ENCODE peak calls at places on chromosomes 2 and 18, in four cellular contexts. D is fibroblast of lung, Q is prostate gland, G is heart right ventricle. W is an unnamed sample.

GRCh38 chr2:9952856-9953503 is 1.5 kb downstream of the GRHL1 start:
- DNase-seq in D (no peak), Q (no peak), G (no peak), W (no peak)

GRCh38 chr2:217622205-217622621 is 380.6 kb downstream of the TNS1 start:
- DNase-seq in D (peak; percentile 80), Q (no peak), G (peak; percentile 56), W (no peak)

GRCh38 chr2:47504174-47504810 is 101.3 kb downstream of the MSH2 start:
- DNase-seq in D (no peak), Q (no peak), G (no peak), W (no peak)

GRCh38 chr2:215396595-215397313 is 39.1 kb downstream of the FN1 start:
- DNase-seq in D (peak; percentile 90), Q (no peak), G (no peak), W (no peak)

GRCh38 chr18:75441921-75442320 is 14.4 kb upstream of the SMIM21 start:
- DNase-seq in D (no peak), Q (no peak), G (no peak), W (no peak)

GRCh38 chr2:27989149-27989548 is 98.6 kb downstream of the BABAM2 start:
- DNase-seq in D (no peak), Q (no peak), G (no peak), W (no peak)

GRCh38 chr2:158999458-158999857 is 31.0 kb downstream of the TANC1 start:
- DNase-seq in D (peak; percentile 47), Q (no peak), G (no peak), W (no peak)

GRCh38 chr2:66478729-66479316 is 43.9 kb downstream of the MEIS1 start:
- DNase-seq in D (no peak), Q (no peak), G (no peak), W (no peak)

GRCh38 chr18:11121426-11121825 is 27.9 kb downstream of the PIEZO2 start:
- DNase-seq in D (no peak), Q (no peak), G (no peak), W (no peak)

GRCh38 chr2:214607051-214607450 is 196.2 kb downstream of the VWC2L start:
- DNase-seq in D (no peak), Q (no peak), G (no peak), W (no peak)

GRCh38 chr2:72562451-72563153 is 263.2 kb downstream of the EXOC6B start:
- DNase-seq in D (no peak), Q (no peak), G (no peak), W (no peak)

GRCh38 chr2:116809074-116809473 is 1005.4 kb upstream of the DDX18 start:
- DNase-seq in D (no peak), Q (no peak), G (no peak), W (no peak)

GRCh38 chr2:49770919-49771318 is 616.6 kb upstream of the FSHR start:
- DNase-seq in D (no peak), Q (no peak), G (peak; percentile 17), W (peak; percentile 53)
- TF ChIP-seq CTCF in D (no peak), Q (peak; percentile 38), G (peak; percentile 55), W (peak; percentile 71)

GRCh38 chr18:51054764-51055163 is 24.8 kb downstream of the SMAD4 start:
- DNase-seq in D (no peak), Q (no peak), G (no peak), W (no peak)
- TF ChIP-seq CTCF in D (no peak), Q (no peak), G (no peak), W (no peak)

DNA sequence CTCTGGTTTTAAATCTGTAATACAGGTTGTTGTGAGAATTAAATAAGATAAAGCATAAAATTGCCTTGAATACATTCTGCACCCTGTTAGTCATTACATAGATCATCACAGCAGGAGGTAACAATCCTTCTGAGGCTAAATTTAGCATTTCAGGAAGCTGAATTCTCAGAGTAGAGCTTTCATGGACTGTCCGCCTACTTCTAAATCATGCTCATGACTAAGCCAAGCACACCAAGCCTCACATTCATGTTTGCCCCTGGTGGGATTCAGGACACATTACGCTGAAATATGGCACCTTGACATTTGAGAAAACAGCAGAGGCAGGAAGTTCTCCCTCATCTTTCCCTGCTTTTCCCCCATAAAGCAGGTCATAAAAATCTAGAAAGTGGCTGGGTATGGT is 16.6 kb upstream of the PIK3C3 start:
- DNase-seq in D (peak; percentile 64), Q (no peak), G (no peak), W (no peak)
- TF ChIP-seq CTCF in D (peak; percentile 10), Q (no peak), G (no peak), W (no peak)

GRCh38 chr2:160332318-160332717 is 132.2 kb upstream of the ITGB6 start:
- DNase-seq in D (peak; percentile 45), Q (no peak), G (peak; percentile 37), W (no peak)
- TF ChIP-seq CTCF in D (no peak), Q (no peak), G (peak; percentile 41), W (no peak)

GRCh38 chr2:172977330-172978052 is 98.2 kb upstream of the MAP3K20 start:
- DNase-seq in D (no peak), Q (no peak), G (no peak), W (no peak)
- TF ChIP-seq CTCF in D (peak; percentile 5), Q (peak; percentile 44), G (peak; percentile 58), W (peak; percentile 20)

GRCh38 chr2:68828887-68829708 is 42.1 kb downstream of the BMP10 start:
- DNase-seq in D (peak; percentile 95), Q (peak; percentile 95), G (peak; percentile 94), W (no peak)
- TF ChIP-seq CTCF in D (no peak), Q (no peak), G (no peak), W (no peak)

GRCh38 chr2:205698556-205699282 is 16.4 kb downstream of the NRP2 start:
- DNase-seq in D (no peak), Q (no peak), G (no peak), W (no peak)

GRCh38 chr2:205699554-205700289 is 17.4 kb downstream of the NRP2 start:
- DNase-seq in D (no peak), Q (no peak), G (no peak), W (no peak)

GRCh38 chr2:205695460-205695979 is 13.2 kb downstream of the NRP2 start:
- DNase-seq in D (peak; percentile 83), Q (no peak), G (no peak), W (no peak)

GRCh38 chr2:205694256-205694655 is 12.0 kb downstream of the NRP2 start:
- DNase-seq in D (no peak), Q (no peak), G (no peak), W (no peak)

GRCh38 chr2:205696541-205697441 is 14.5 kb downstream of the NRP2 start:
- DNase-seq in D (no peak), Q (no peak), G (no peak), W (no peak)
- TF ChIP-seq CTCF in D (no peak), Q (no peak), G (peak; percentile 41), W (peak; percentile 51)

DNA sequence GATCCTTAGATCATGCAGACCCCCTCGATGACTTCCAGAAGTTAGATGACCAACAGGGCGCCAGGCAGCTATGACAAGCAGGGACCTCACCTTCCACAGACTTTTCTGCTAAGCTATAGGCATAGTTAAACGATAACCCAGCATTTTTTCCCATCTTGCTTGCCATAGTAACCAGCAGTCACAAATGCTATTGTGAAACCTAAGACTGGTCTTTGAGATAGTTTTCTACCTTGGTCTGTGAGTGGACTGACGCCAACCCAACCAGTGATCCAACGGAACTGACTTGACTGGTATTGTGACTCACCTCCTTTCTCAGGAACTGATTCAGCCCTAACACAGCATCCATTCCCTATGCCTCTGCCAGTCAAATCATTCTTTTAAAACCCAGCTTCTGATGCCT is 361.2 kb downstream of the LRRTM4 start:
- DNase-seq in D (peak; percentile 38), Q (no peak), G (no peak), W (no peak)
- TF ChIP-seq CTCF in D (no peak), Q (no peak), G (no peak), W (no peak)

GRCh38 chr2:15984367-15985255 is 44.3 kb downstream of the MYCN start:
- DNase-seq in D (no peak), Q (no peak), G (no peak), W (peak; percentile 64)
- TF ChIP-seq CTCF in D (no peak), Q (no peak), G (no peak), W (no peak)

W was measured in neural crest cell.